ENCODE peak calls at places on chromosomes 3 and 15, in five cellular contexts. B is PC-9, H is pancreas, A is hepatocyte, F is IMR-90. S is an unnamed sample.

GRCh38 chr15:28873006-28873405 is 12.8 kb upstream of the APBA2 start:
- DNase-seq in B (no peak), H (peak; percentile 53), A (no peak), F (no peak), S (no peak)

GRCh38 chr3:58627580-58627894 is 39.0 kb downstream of the FAM3D start:
- DNase-seq in B (peak; percentile 67), H (peak; percentile 73), A (peak; percentile 32), F (no peak), S (peak; percentile 40)

GRCh38 chr3:138786788-138787276 is 47.9 kb downstream of the PIK3CB start:
- DNase-seq in B (no peak), H (no peak), A (no peak), F (peak; percentile 50), S (no peak)

GRCh38 chr15:47355759-47356158 is 361.5 kb upstream of the SEMA6D start:
- DNase-seq in B (no peak), H (no peak), A (no peak), F (no peak), S (no peak)

GRCh38 chr3:68018275-68018674 is 363.9 kb upstream of the SUCLG2 start:
- DNase-seq in B (no peak), H (no peak), A (no peak), F (no peak), S (no peak)

GRCh38 chr3:105899528-105899927 is 30.7 kb upstream of the CBLB start:
- DNase-seq in B (no peak), H (no peak), A (no peak), F (peak; percentile 79), S (no peak)

GRCh38 chr15:78625621-78626280 is 5.0 kb upstream of the CHRNA3 start:
- DNase-seq in B (no peak), H (no peak), A (no peak), F (no peak), S (no peak)

GRCh38 chr15:70033109-70033508 is 64.6 kb downstream of the TLE3 start:
- DNase-seq in B (no peak), H (peak; percentile 30), A (no peak), F (no peak), S (no peak)

GRCh38 chr3:27322634-27323033 is 46.5 kb downstream of the NEK10 start:
- DNase-seq in B (no peak), H (no peak), A (no peak), F (no peak), S (no peak)

GRCh38 chr15:41559489-41560177 is 621 bp downstream of the TYRO3 start:
- DNase-seq in B (peak; percentile 16), H (peak; percentile 55), A (peak; percentile 45), F (no peak), S (peak; percentile 3)

GRCh38 chr15:93399121-93399520 is 310.1 kb upstream of the RGMA start:
- DNase-seq in B (no peak), H (no peak), A (no peak), F (no peak), S (no peak)

GRCh38 chr3:30604566-30604965 is 1.8 kb upstream of the TGFBR2 start:
- DNase-seq in B (no peak), H (no peak), A (no peak), F (no peak), S (no peak)

GRCh38 chr3:30605005-30605404 is 1.4 kb upstream of the TGFBR2 start:
- DNase-seq in B (no peak), H (no peak), A (no peak), F (no peak), S (no peak)

GRCh38 chr3:30607032-30607833 is 832 bp downstream of the TGFBR2 start:
- DNase-seq in B (peak; percentile 46), H (peak; percentile 82), A (peak; percentile 75), F (no peak), S (peak; percentile 60)

GRCh38 chr3:30605706-30606300 is 598 bp upstream of the TGFBR2 start:
- DNase-seq in B (no peak), H (no peak), A (peak; percentile 16), F (no peak), S (no peak)

GRCh38 chr3:30606301-30607031 is at the start of gene TGFBR2:
- DNase-seq in B (peak; percentile 92), H (peak; percentile 89), A (peak; percentile 95), F (peak; percentile 99), S (peak; percentile 95)
- TF ChIP-seq CTCF in B (no peak), H (no peak), A (peak; percentile 9), F (peak; percentile 39), S (no peak)

GRCh38 chr15:40334541-40334940 is 6.2 kb downstream of the CCDC9B start:
- DNase-seq in B (no peak), H (peak; percentile 52), A (no peak), F (no peak), S (no peak)

GRCh38 chr15:40334941-40335795 is 5.6 kb downstream of the CCDC9B start:
- DNase-seq in B (peak; percentile 49), H (peak; percentile 58), A (no peak), F (no peak), S (no peak)

GRCh38 chr15:40331637-40332036 is 8.1 kb downstream of the INAFM2 start:
- DNase-seq in B (no peak), H (peak; percentile 21), A (no peak), F (no peak), S (no peak)

GRCh38 chr15:40332138-40332781 is 8.5 kb downstream of the CCDC9B start:
- DNase-seq in B (no peak), H (peak; percentile 27), A (no peak), F (no peak), S (no peak)

GRCh38 chr15:40333922-40334492 is 6.7 kb downstream of the CCDC9B start:
- DNase-seq in B (no peak), H (peak; percentile 60), A (peak; percentile 75), F (peak; percentile 86), S (no peak)
- TF ChIP-seq CTCF in B (no peak), H (no peak), A (no peak), F (no peak), S (no peak)

GRCh38 chr3:150184426-150185071 is 213.9 kb upstream of the PFN2 start:
- DNase-seq in B (no peak), H (no peak), A (peak; percentile 33), F (peak; percentile 11), S (no peak)

GRCh38 chr3:150177673-150178378 is 207.1 kb upstream of the PFN2 start:
- DNase-seq in B (no peak), H (no peak), A (no peak), F (peak; percentile 84), S (no peak)

GRCh38 chr3:150179330-150179729 is 208.6 kb upstream of the PFN2 start:
- DNase-seq in B (no peak), H (no peak), A (no peak), F (no peak), S (no peak)

GRCh38 chr3:150180349-150180748 is 209.7 kb upstream of the PFN2 start:
- DNase-seq in B (no peak), H (no peak), A (peak; percentile 49), F (peak; percentile 86), S (no peak)

DNA sequence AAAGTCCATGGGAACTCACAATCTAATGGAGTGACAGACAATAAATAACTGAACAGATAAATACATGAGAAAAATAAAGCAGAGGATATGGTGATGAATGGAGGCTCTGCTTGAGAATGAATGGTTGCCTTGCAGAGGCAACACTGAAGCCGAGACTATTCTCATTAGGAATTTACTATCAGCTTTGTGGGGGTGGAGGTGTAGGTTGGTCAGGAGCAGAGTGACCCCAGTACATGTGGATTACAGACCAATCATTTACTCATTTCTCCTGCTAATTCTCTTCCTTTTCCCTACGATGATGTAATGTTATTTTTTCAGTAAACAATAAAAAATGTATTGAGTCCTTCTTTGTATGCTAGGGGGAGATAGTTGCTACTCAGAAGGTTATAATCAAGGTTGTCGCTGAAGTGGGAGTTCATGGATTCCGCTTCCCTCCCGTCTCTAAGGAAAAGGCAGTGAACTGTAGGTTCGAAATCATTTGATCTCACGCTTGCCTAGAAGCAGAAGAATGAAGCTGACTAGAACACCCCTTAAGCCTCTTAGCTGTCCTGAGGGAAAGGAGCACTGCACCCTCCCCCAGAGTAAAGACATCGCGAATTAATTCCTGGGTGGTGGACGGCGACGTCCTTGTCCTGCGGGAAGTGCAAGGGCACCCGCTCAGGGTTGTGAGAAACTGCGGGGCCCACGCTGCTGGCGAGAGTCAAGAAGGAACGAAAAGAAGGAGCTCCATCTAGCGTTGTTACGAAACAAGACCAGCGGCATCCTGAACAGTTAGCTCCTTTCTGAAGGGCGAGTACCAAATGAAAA is 213.1 kb upstream of the PFN2 start:
- DNase-seq in B (peak; percentile 58), H (peak; percentile 78), A (peak; percentile 87), F (peak; percentile 83), S (peak; percentile 74)
- TF ChIP-seq CTCF in B (peak; percentile 64), H (peak; percentile 32), A (peak; percentile 84), F (peak; percentile 80), S (peak; percentile 71)

GRCh38 chr15:58399737-58400136 is 32.1 kb upstream of the LIPC start:
- DNase-seq in B (no peak), H (no peak), A (no peak), F (no peak), S (no peak)
- TF ChIP-seq CTCF in B (no peak), H (no peak), A (no peak), F (no peak), S (no peak)

GRCh38 chr3:194346035-194346434 is 5.1 kb downstream of the CPN2 start:
- DNase-seq in B (no peak), H (no peak), A (no peak), F (no peak), S (no peak)

GRCh38 chr3:194344012-194344411 is 7.1 kb downstream of the CPN2 start:
- DNase-seq in B (peak; percentile 81), H (peak; percentile 92), A (peak; percentile 85), F (peak; percentile 58), S (peak; percentile 94)

GRCh38 chr3:194340757-194341400 is 10.2 kb downstream of the CPN2 start:
- DNase-seq in B (no peak), H (no peak), A (no peak), F (no peak), S (no peak)

GRCh38 chr3:194342861-194343560 is 8.1 kb downstream of the CPN2 start:
- DNase-seq in B (no peak), H (no peak), A (no peak), F (peak; percentile 59), S (no peak)

DNA sequence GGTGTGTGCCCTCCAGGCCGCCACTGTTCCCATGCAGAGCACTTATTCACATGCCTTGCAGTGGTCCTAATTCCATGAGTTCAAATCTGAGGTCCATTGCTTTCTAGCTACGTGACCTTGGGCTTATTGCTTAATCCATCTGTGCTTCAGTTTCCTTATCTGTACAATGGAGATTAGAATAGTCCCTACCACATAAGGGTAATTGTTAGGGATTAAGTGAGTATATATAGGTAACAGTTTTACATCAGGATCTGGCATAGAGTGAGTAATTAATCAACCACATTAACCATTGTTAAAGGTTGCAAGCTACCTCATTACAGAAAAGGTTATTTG is 7.6 kb downstream of the CPN2 start:
- DNase-seq in B (no peak), H (no peak), A (no peak), F (no peak), S (no peak)
- TF ChIP-seq CTCF in B (no peak), H (no peak), A (no peak), F (no peak), S (no peak)

GRCh38 chr3:146334151-146334550 is 83.2 kb upstream of the PLSCR4 start:
- DNase-seq in B (no peak), H (no peak), A (peak; percentile 18), F (peak; percentile 15), S (peak; percentile 77)
- TF ChIP-seq CTCF in B (no peak), H (no peak), A (peak; percentile 24), F (peak; percentile 42), S (peak; percentile 49)